ENCODE peak calls at places on chromosomes 6 and 20, in four cellular contexts. One of them, this sample, is unnamed.

GRCh38 chr6:149905911-149906371 is 8.0 kb upstream of the RAET1E start:
- DNase-seq in IMR-90: no peak
- DNase-seq in left ventricle myocardium inferior: no peak
- DNase-seq in HCT116: no peak
- DNase-seq in this sample: no peak

GRCh38 chr6:44655368-44656342 is 268.1 kb downstream of the CDC5L start:
- DNase-seq in left ventricle myocardium inferior: peak; percentile 66
- DNase-seq in HCT116: peak; percentile 23
- DNase-seq in IMR-90: peak; percentile 28
- DNase-seq in this sample: peak; percentile 86

GRCh38 chr6:137150072-137150471 is 23.4 kb downstream of the IL22RA2 start:
- DNase-seq in HCT116: no peak
- DNase-seq in left ventricle myocardium inferior: no peak
- DNase-seq in IMR-90: no peak
- DNase-seq in this sample: no peak

GRCh38 chr6:108157234-108157971 is 8.4 kb upstream of the NR2E1 start:
- DNase-seq in left ventricle myocardium inferior: no peak
- DNase-seq in IMR-90: no peak
- DNase-seq in HCT116: no peak
- DNase-seq in this sample: no peak

GRCh38 chr6:147131728-147132127 is 72.5 kb upstream of the STXBP5 start:
- DNase-seq in left ventricle myocardium inferior: no peak
- DNase-seq in HCT116: no peak
- DNase-seq in IMR-90: peak; percentile 43
- DNase-seq in this sample: no peak

GRCh38 chr20:54140927-54141566 is 32.7 kb downstream of the CYP24A1 start:
- DNase-seq in IMR-90: peak; percentile 58
- DNase-seq in left ventricle myocardium inferior: no peak
- DNase-seq in HCT116: no peak
- DNase-seq in this sample: no peak

GRCh38 chr6:115838763-115839401 is 221.8 kb downstream of the FRK start:
- DNase-seq in left ventricle myocardium inferior: no peak
- DNase-seq in HCT116: peak; percentile 55
- DNase-seq in IMR-90: peak; percentile 13
- DNase-seq in this sample: no peak

GRCh38 chr20:35950093-35950492 is 4.2 kb downstream of the SCAND1 start:
- DNase-seq in HCT116: no peak
- DNase-seq in left ventricle myocardium inferior: no peak
- DNase-seq in IMR-90: no peak
- DNase-seq in this sample: no peak

GRCh38 chr6:140193269-140193668 is 818.8 kb upstream of the CITED2 start:
- DNase-seq in HCT116: no peak
- DNase-seq in left ventricle myocardium inferior: no peak
- DNase-seq in IMR-90: no peak
- DNase-seq in this sample: no peak

GRCh38 chr6:169173532-169174268 is 79.9 kb downstream of the THBS2 start:
- DNase-seq in left ventricle myocardium inferior: no peak
- DNase-seq in IMR-90: peak; percentile 33
- DNase-seq in HCT116: no peak
- DNase-seq in this sample: no peak

GRCh38 chr6:170042596-170043118 is 248.2 kb downstream of the DLL1 start:
- DNase-seq in IMR-90: no peak
- DNase-seq in HCT116: no peak
- DNase-seq in left ventricle myocardium inferior: no peak
- DNase-seq in this sample: no peak

GRCh38 chr20:48983423-48984400 is 62.2 kb downstream of the ARFGEF2 start:
- DNase-seq in IMR-90: peak; percentile 91
- DNase-seq in HCT116: no peak
- DNase-seq in left ventricle myocardium inferior: peak; percentile 18
- DNase-seq in this sample: no peak

GRCh38 chr20:48984575-48985219 is 61.4 kb upstream of the CSE1L start:
- DNase-seq in IMR-90: no peak
- DNase-seq in HCT116: no peak
- DNase-seq in left ventricle myocardium inferior: no peak
- DNase-seq in this sample: no peak

GRCh38 chr20:48990467-48990866 is 55.6 kb upstream of the CSE1L start:
- DNase-seq in IMR-90: no peak
- DNase-seq in left ventricle myocardium inferior: no peak
- DNase-seq in HCT116: no peak
- DNase-seq in this sample: no peak

GRCh38 chr20:48986899-48987298 is 59.2 kb upstream of the CSE1L start:
- DNase-seq in IMR-90: no peak
- DNase-seq in HCT116: no peak
- DNase-seq in left ventricle myocardium inferior: no peak
- DNase-seq in this sample: no peak
- H3K36me3 ChIP-seq in IMR-90: peaks cover 51% of the 10 kb centered on the region
- H3K36me3 ChIP-seq in HCT116: peaks cover 39% of the 10 kb centered on the region
- H3K36me3 ChIP-seq in left ventricle myocardium inferior: peaks cover 99% of the 10 kb centered on the region
- H3K36me3 ChIP-seq in this sample: peaks cover 4% of the 10 kb centered on the region

DNA sequence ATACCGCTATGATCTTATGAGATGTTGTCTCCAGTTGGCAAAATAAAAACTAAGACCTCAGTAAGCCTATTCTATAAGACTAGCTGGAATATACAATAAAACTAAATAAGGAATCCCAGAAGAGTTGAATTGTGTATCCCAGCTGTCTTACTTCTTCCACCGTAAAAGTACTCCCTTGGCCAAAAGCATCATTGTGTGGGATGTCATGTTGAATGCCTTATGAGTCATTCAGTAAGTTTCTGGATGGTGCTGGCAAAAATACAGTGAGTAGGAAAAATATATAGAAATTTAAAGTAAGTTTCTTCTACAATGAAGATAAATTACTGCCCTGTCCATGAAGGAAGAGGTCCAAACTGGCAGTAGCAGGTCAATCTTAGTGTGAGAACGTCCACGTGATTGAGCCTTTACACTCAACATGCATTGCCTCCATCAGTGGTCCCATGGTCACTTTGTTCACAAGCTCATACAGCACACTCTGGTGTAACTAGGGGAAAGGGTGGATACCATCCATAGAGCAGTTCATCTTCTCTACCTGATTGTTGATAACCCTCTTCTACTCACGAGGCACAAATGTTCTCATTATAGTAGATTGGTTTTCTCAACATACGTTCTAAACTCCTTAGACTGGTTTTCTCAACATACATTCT is 13.7 kb upstream of the ZNF318 start:
- DNase-seq in left ventricle myocardium inferior: no peak
- DNase-seq in IMR-90: peak; percentile 84
- DNase-seq in HCT116: no peak
- DNase-seq in this sample: no peak
- H3K4me1 ChIP-seq in left ventricle myocardium inferior: no peaks in the 10 kb centered on the region
- H3K4me1 ChIP-seq in IMR-90: peaks cover 2% of the 10 kb centered on the region
- H3K4me1 ChIP-seq in HCT116: no peaks in the 10 kb centered on the region
- H3K4me1 ChIP-seq in this sample: no peaks in the 10 kb centered on the region

GRCh38 chr20:1325173-1326030 is 3.5 kb downstream of the SDCBP2 start:
- DNase-seq in left ventricle myocardium inferior: peak; percentile 99
- DNase-seq in IMR-90: peak; percentile 97
- DNase-seq in HCT116: peak; percentile 88
- DNase-seq in this sample: peak; percentile 93
- TF ChIP-seq CTCF in left ventricle myocardium inferior: peak; percentile 49
- TF ChIP-seq CTCF in IMR-90: no peak
- TF ChIP-seq CTCF in HCT116: no peak
- TF ChIP-seq CTCF in this sample: peak; percentile 63

DNA sequence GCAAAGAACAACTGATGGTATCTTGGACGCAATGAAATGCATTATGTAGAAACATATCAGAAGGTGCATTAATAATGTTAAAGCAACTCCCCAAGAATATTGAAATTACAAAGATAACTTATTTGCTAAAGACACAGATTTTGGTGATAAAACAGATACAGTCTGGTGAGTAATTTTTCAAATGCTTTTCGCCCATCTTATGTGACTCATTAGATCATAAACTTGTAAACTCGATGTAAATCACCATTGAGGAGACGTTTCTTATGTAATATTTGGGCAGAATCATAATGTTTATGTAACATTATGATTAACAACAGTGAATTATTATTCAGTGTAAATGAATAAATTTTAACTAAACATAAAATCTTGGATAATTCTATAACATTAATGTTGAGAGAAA is 608.1 kb downstream of the KIF16B start:
- DNase-seq in HCT116: no peak
- DNase-seq in IMR-90: no peak
- DNase-seq in left ventricle myocardium inferior: no peak
- DNase-seq in this sample: no peak
- H3K36me3 ChIP-seq in HCT116: no peaks in the 10 kb centered on the region
- H3K36me3 ChIP-seq in IMR-90: no peaks in the 10 kb centered on the region
- H3K36me3 ChIP-seq in left ventricle myocardium inferior: no peaks in the 10 kb centered on the region
- H3K36me3 ChIP-seq in this sample: no peaks in the 10 kb centered on the region

This sample was measured in breast epithelium.